ENCODE peak calls at places on chromosomes 6 and 20, in ten cellular contexts. One of them, this sample, is unnamed.

GRCh38 chr6:151276112-151276745 is 36.5 kb downstream of the AKAP12 start:
- DNase-seq in activated CD4-positive, alpha-beta T cell treated with anti-CD3 and anti-CD28 coated beads, Interleukin-2, amount 10 ng/mL, durations not matched to agents 7 days and 5 days: no peak
- DNase-seq in MCF 10A: peak
- DNase-seq in KBM-7: no peak
- DNase-seq in EL: peak
- DNase-seq in lower lobe of right lung: no peak
- DNase-seq in GM13976: no peak
- DNase-seq in A549: peak
- DNase-seq in stimulated activated CD4-positive, alpha-beta T cell treated with anti-CD3 and anti-CD28 coated beads, Interleukin-1b, Interleukin-23, amount 100 ng/mL, for 4 hours: no peak
- DNase-seq in hypothalamus: no peak
- DNase-seq in this sample: no peak

GRCh38 chr6:73547046-73547445 is 26.2 kb upstream of the EEF1A1 start:
- DNase-seq in activated CD4-positive, alpha-beta T cell treated with anti-CD3 and anti-CD28 coated beads, Interleukin-2, amount 10 ng/mL, durations not matched to agents 7 days and 5 days: no peak
- DNase-seq in MCF 10A: no peak
- DNase-seq in KBM-7: no peak
- DNase-seq in EL: no peak
- DNase-seq in lower lobe of right lung: no peak
- DNase-seq in GM13976: no peak
- DNase-seq in A549: no peak
- DNase-seq in stimulated activated CD4-positive, alpha-beta T cell treated with anti-CD3 and anti-CD28 coated beads, Interleukin-1b, Interleukin-23, amount 100 ng/mL, for 4 hours: no peak
- DNase-seq in hypothalamus: no peak
- DNase-seq in this sample: no peak

GRCh38 chr20:50450961-50451752 is 59.0 kb upstream of the PTPN1 start:
- DNase-seq in activated CD4-positive, alpha-beta T cell treated with anti-CD3 and anti-CD28 coated beads, Interleukin-2, amount 10 ng/mL, durations not matched to agents 7 days and 5 days: no peak
- DNase-seq in MCF 10A: peak
- DNase-seq in KBM-7: peak
- DNase-seq in EL: peak
- DNase-seq in lower lobe of right lung: no peak
- DNase-seq in GM13976: peak
- DNase-seq in A549: peak
- DNase-seq in stimulated activated CD4-positive, alpha-beta T cell treated with anti-CD3 and anti-CD28 coated beads, Interleukin-1b, Interleukin-23, amount 100 ng/mL, for 4 hours: no peak
- DNase-seq in hypothalamus: no peak
- DNase-seq in this sample: no peak

GRCh38 chr20:12597491-12597890 is 411.3 kb upstream of the SPTLC3 start:
- DNase-seq in activated CD4-positive, alpha-beta T cell treated with anti-CD3 and anti-CD28 coated beads, Interleukin-2, amount 10 ng/mL, durations not matched to agents 7 days and 5 days: no peak
- DNase-seq in MCF 10A: no peak
- DNase-seq in KBM-7: no peak
- DNase-seq in EL: no peak
- DNase-seq in lower lobe of right lung: no peak
- DNase-seq in GM13976: no peak
- DNase-seq in A549: no peak
- DNase-seq in stimulated activated CD4-positive, alpha-beta T cell treated with anti-CD3 and anti-CD28 coated beads, Interleukin-1b, Interleukin-23, amount 100 ng/mL, for 4 hours: no peak
- DNase-seq in hypothalamus: no peak
- DNase-seq in this sample: no peak

GRCh38 chr6:38572186-38572813 is 67.4 kb downstream of the BTBD9 start:
- DNase-seq in activated CD4-positive, alpha-beta T cell treated with anti-CD3 and anti-CD28 coated beads, Interleukin-2, amount 10 ng/mL, durations not matched to agents 7 days and 5 days: peak
- DNase-seq in MCF 10A: no peak
- DNase-seq in KBM-7: peak
- DNase-seq in EL: no peak
- DNase-seq in lower lobe of right lung: no peak
- DNase-seq in GM13976: no peak
- DNase-seq in A549: no peak
- DNase-seq in stimulated activated CD4-positive, alpha-beta T cell treated with anti-CD3 and anti-CD28 coated beads, Interleukin-1b, Interleukin-23, amount 100 ng/mL, for 4 hours: no peak
- DNase-seq in hypothalamus: no peak
- DNase-seq in this sample: no peak

GRCh38 chr6:43990627-43991619 is 136.3 kb downstream of the MRPL14 start:
- DNase-seq in activated CD4-positive, alpha-beta T cell treated with anti-CD3 and anti-CD28 coated beads, Interleukin-2, amount 10 ng/mL, durations not matched to agents 7 days and 5 days: no peak
- DNase-seq in MCF 10A: no peak
- DNase-seq in KBM-7: peak
- DNase-seq in EL: peak
- DNase-seq in lower lobe of right lung: peak
- DNase-seq in GM13976: no peak
- DNase-seq in A549: peak
- DNase-seq in stimulated activated CD4-positive, alpha-beta T cell treated with anti-CD3 and anti-CD28 coated beads, Interleukin-1b, Interleukin-23, amount 100 ng/mL, for 4 hours: no peak
- DNase-seq in hypothalamus: no peak
- DNase-seq in this sample: no peak

GRCh38 chr6:113776998-113777397 is 80.1 kb upstream of the MARCKS start:
- DNase-seq in activated CD4-positive, alpha-beta T cell treated with anti-CD3 and anti-CD28 coated beads, Interleukin-2, amount 10 ng/mL, durations not matched to agents 7 days and 5 days: no peak
- DNase-seq in MCF 10A: no peak
- DNase-seq in KBM-7: no peak
- DNase-seq in EL: no peak
- DNase-seq in lower lobe of right lung: no peak
- DNase-seq in GM13976: no peak
- DNase-seq in A549: no peak
- DNase-seq in stimulated activated CD4-positive, alpha-beta T cell treated with anti-CD3 and anti-CD28 coated beads, Interleukin-1b, Interleukin-23, amount 100 ng/mL, for 4 hours: no peak
- DNase-seq in hypothalamus: no peak
- DNase-seq in this sample: no peak

GRCh38 chr6:139313229-139313628 is 21.4 kb upstream of the TXLNB start:
- DNase-seq in activated CD4-positive, alpha-beta T cell treated with anti-CD3 and anti-CD28 coated beads, Interleukin-2, amount 10 ng/mL, durations not matched to agents 7 days and 5 days: no peak
- DNase-seq in MCF 10A: no peak
- DNase-seq in KBM-7: no peak
- DNase-seq in EL: no peak
- DNase-seq in lower lobe of right lung: no peak
- DNase-seq in GM13976: no peak
- DNase-seq in A549: no peak
- DNase-seq in stimulated activated CD4-positive, alpha-beta T cell treated with anti-CD3 and anti-CD28 coated beads, Interleukin-1b, Interleukin-23, amount 100 ng/mL, for 4 hours: no peak
- DNase-seq in hypothalamus: no peak
- DNase-seq in this sample: no peak

GRCh38 chr6:36984581-36985383 is 1.2 kb downstream of the MTCH1 start:
- DNase-seq in activated CD4-positive, alpha-beta T cell treated with anti-CD3 and anti-CD28 coated beads, Interleukin-2, amount 10 ng/mL, durations not matched to agents 7 days and 5 days: peak
- DNase-seq in MCF 10A: no peak
- DNase-seq in KBM-7: no peak
- DNase-seq in EL: peak
- DNase-seq in lower lobe of right lung: no peak
- DNase-seq in GM13976: no peak
- DNase-seq in A549: peak
- DNase-seq in stimulated activated CD4-positive, alpha-beta T cell treated with anti-CD3 and anti-CD28 coated beads, Interleukin-1b, Interleukin-23, amount 100 ng/mL, for 4 hours: peak
- DNase-seq in hypothalamus: peak
- DNase-seq in this sample: no peak

GRCh38 chr6:126535138-126535537 is 195.2 kb downstream of the CENPW start:
- DNase-seq in activated CD4-positive, alpha-beta T cell treated with anti-CD3 and anti-CD28 coated beads, Interleukin-2, amount 10 ng/mL, durations not matched to agents 7 days and 5 days: no peak
- DNase-seq in MCF 10A: no peak
- DNase-seq in KBM-7: no peak
- DNase-seq in EL: no peak
- DNase-seq in lower lobe of right lung: no peak
- DNase-seq in GM13976: no peak
- DNase-seq in A549: no peak
- DNase-seq in stimulated activated CD4-positive, alpha-beta T cell treated with anti-CD3 and anti-CD28 coated beads, Interleukin-1b, Interleukin-23, amount 100 ng/mL, for 4 hours: no peak
- DNase-seq in hypothalamus: no peak
- DNase-seq in this sample: no peak

GRCh38 chr20:1427457-1428054 is 34.7 kb upstream of the FKBP1A start:
- DNase-seq in activated CD4-positive, alpha-beta T cell treated with anti-CD3 and anti-CD28 coated beads, Interleukin-2, amount 10 ng/mL, durations not matched to agents 7 days and 5 days: no peak
- DNase-seq in MCF 10A: no peak
- DNase-seq in KBM-7: no peak
- DNase-seq in EL: no peak
- DNase-seq in lower lobe of right lung: no peak
- DNase-seq in GM13976: no peak
- DNase-seq in A549: no peak
- DNase-seq in stimulated activated CD4-positive, alpha-beta T cell treated with anti-CD3 and anti-CD28 coated beads, Interleukin-1b, Interleukin-23, amount 100 ng/mL, for 4 hours: no peak
- DNase-seq in hypothalamus: no peak
- DNase-seq in this sample: no peak

GRCh38 chr6:150684715-150685459 is 85.2 kb downstream of the PLEKHG1 start:
- DNase-seq in activated CD4-positive, alpha-beta T cell treated with anti-CD3 and anti-CD28 coated beads, Interleukin-2, amount 10 ng/mL, durations not matched to agents 7 days and 5 days: no peak
- DNase-seq in MCF 10A: no peak
- DNase-seq in KBM-7: no peak
- DNase-seq in EL: no peak
- DNase-seq in lower lobe of right lung: no peak
- DNase-seq in GM13976: no peak
- DNase-seq in A549: no peak
- DNase-seq in stimulated activated CD4-positive, alpha-beta T cell treated with anti-CD3 and anti-CD28 coated beads, Interleukin-1b, Interleukin-23, amount 100 ng/mL, for 4 hours: no peak
- DNase-seq in hypothalamus: no peak
- DNase-seq in this sample: no peak

GRCh38 chr6:29478740-29479139 is 9.0 kb downstream of the MAS1L start:
- DNase-seq in activated CD4-positive, alpha-beta T cell treated with anti-CD3 and anti-CD28 coated beads, Interleukin-2, amount 10 ng/mL, durations not matched to agents 7 days and 5 days: no peak
- DNase-seq in MCF 10A: no peak
- DNase-seq in KBM-7: no peak
- DNase-seq in EL: no peak
- DNase-seq in lower lobe of right lung: no peak
- DNase-seq in GM13976: no peak
- DNase-seq in A549: no peak
- DNase-seq in stimulated activated CD4-positive, alpha-beta T cell treated with anti-CD3 and anti-CD28 coated beads, Interleukin-1b, Interleukin-23, amount 100 ng/mL, for 4 hours: no peak
- DNase-seq in hypothalamus: no peak
- DNase-seq in this sample: no peak

GRCh38 chr20:43849496-43850197 is 65.0 kb upstream of the TOX2 start:
- DNase-seq in activated CD4-positive, alpha-beta T cell treated with anti-CD3 and anti-CD28 coated beads, Interleukin-2, amount 10 ng/mL, durations not matched to agents 7 days and 5 days: no peak
- DNase-seq in MCF 10A: peak
- DNase-seq in KBM-7: no peak
- DNase-seq in EL: peak
- DNase-seq in lower lobe of right lung: no peak
- DNase-seq in GM13976: no peak
- DNase-seq in A549: peak
- DNase-seq in stimulated activated CD4-positive, alpha-beta T cell treated with anti-CD3 and anti-CD28 coated beads, Interleukin-1b, Interleukin-23, amount 100 ng/mL, for 4 hours: no peak
- DNase-seq in hypothalamus: no peak
- DNase-seq in this sample: no peak

GRCh38 chr20:10076126-10077080 is 41.6 kb downstream of the ANKEF1 start:
- DNase-seq in activated CD4-positive, alpha-beta T cell treated with anti-CD3 and anti-CD28 coated beads, Interleukin-2, amount 10 ng/mL, durations not matched to agents 7 days and 5 days: no peak
- DNase-seq in MCF 10A: peak
- DNase-seq in KBM-7: no peak
- DNase-seq in EL: no peak
- DNase-seq in lower lobe of right lung: no peak
- DNase-seq in GM13976: no peak
- DNase-seq in A549: peak
- DNase-seq in stimulated activated CD4-positive, alpha-beta T cell treated with anti-CD3 and anti-CD28 coated beads, Interleukin-1b, Interleukin-23, amount 100 ng/mL, for 4 hours: no peak
- DNase-seq in hypothalamus: no peak
- DNase-seq in this sample: no peak

GRCh38 chr6:107840636-107841264 is 16.6 kb upstream of the SCML4 start:
- DNase-seq in activated CD4-positive, alpha-beta T cell treated with anti-CD3 and anti-CD28 coated beads, Interleukin-2, amount 10 ng/mL, durations not matched to agents 7 days and 5 days: no peak
- DNase-seq in MCF 10A: no peak
- DNase-seq in KBM-7: no peak
- DNase-seq in EL: no peak
- DNase-seq in lower lobe of right lung: no peak
- DNase-seq in GM13976: no peak
- DNase-seq in A549: no peak
- DNase-seq in stimulated activated CD4-positive, alpha-beta T cell treated with anti-CD3 and anti-CD28 coated beads, Interleukin-1b, Interleukin-23, amount 100 ng/mL, for 4 hours: no peak
- DNase-seq in hypothalamus: no peak
- DNase-seq in this sample: no peak

GRCh38 chr6:50270427-50270826 is 220.7 kb upstream of the DEFB112 start:
- DNase-seq in activated CD4-positive, alpha-beta T cell treated with anti-CD3 and anti-CD28 coated beads, Interleukin-2, amount 10 ng/mL, durations not matched to agents 7 days and 5 days: no peak
- DNase-seq in MCF 10A: no peak
- DNase-seq in KBM-7: no peak
- DNase-seq in EL: no peak
- DNase-seq in lower lobe of right lung: no peak
- DNase-seq in GM13976: no peak
- DNase-seq in A549: no peak
- DNase-seq in stimulated activated CD4-positive, alpha-beta T cell treated with anti-CD3 and anti-CD28 coated beads, Interleukin-1b, Interleukin-23, amount 100 ng/mL, for 4 hours: no peak
- DNase-seq in hypothalamus: no peak
- DNase-seq in this sample: no peak

GRCh38 chr6:110761371-110761770 is 53.9 kb downstream of the CDK19 start:
- DNase-seq in activated CD4-positive, alpha-beta T cell treated with anti-CD3 and anti-CD28 coated beads, Interleukin-2, amount 10 ng/mL, durations not matched to agents 7 days and 5 days: no peak
- DNase-seq in MCF 10A: no peak
- DNase-seq in KBM-7: no peak
- DNase-seq in EL: peak
- DNase-seq in lower lobe of right lung: no peak
- DNase-seq in GM13976: no peak
- DNase-seq in A549: no peak
- DNase-seq in stimulated activated CD4-positive, alpha-beta T cell treated with anti-CD3 and anti-CD28 coated beads, Interleukin-1b, Interleukin-23, amount 100 ng/mL, for 4 hours: no peak
- DNase-seq in hypothalamus: no peak
- DNase-seq in this sample: no peak

This sample was measured in Right ventricle myocardium inferior.